ENCODE peak calls at places on chromosomes 11 and 22, in ten cellular contexts. B, I, K, S, F, A, G, O, W and R are unnamed samples.

GRCh38 chr11:41534861-41535260 is 75.4 kb upstream of the LRRC4C start:
- DNase-seq in B (no peak), I (no peak), K (no peak), S (no peak), F (no peak), A (no peak), G (no peak), O (no peak), W (no peak), R (no peak)

GRCh38 chr11:2300936-2301630 is 635 bp downstream of the C11orf21 start:
- DNase-seq in B (no peak), I (peak), K (no peak), S (no peak), F (no peak), A (no peak), G (no peak), O (no peak), W (no peak), R (no peak)

GRCh38 chr11:129247129-129247528 is 55.0 kb upstream of the ARHGAP32 start:
- DNase-seq in B (peak), I (no peak), K (peak), S (no peak), F (no peak), A (no peak), G (no peak), O (no peak), W (no peak), R (peak)

GRCh38 chr11:112962854-112963367 is 1.7 kb downstream of the NCAM1 start:
- DNase-seq in B (no peak), I (peak), K (peak), S (no peak), F (peak), A (no peak), G (peak), O (peak), W (no peak), R (no peak)

GRCh38 chr11:12241401-12241800 is 131.0 kb downstream of the MICAL2 start:
- DNase-seq in B (no peak), I (no peak), K (no peak), S (no peak), F (no peak), A (no peak), G (no peak), O (no peak), W (no peak), R (no peak)

GRCh38 chr22:42022162-42022847 is 23.7 kb downstream of the WBP2NL start:
- DNase-seq in B (no peak), I (no peak), K (no peak), S (no peak), F (no peak), A (no peak), G (no peak), O (no peak), W (no peak), R (no peak)

GRCh38 chr11:116976941-116977570 is 121.2 kb downstream of the SIK3 start:
- DNase-seq in B (no peak), I (no peak), K (no peak), S (no peak), F (no peak), A (no peak), G (peak), O (peak), W (no peak), R (peak)

GRCh38 chr22:45953178-45953577 is 23.8 kb downstream of the WNT7B start:
- DNase-seq in B (no peak), I (no peak), K (no peak), S (no peak), F (no peak), A (no peak), G (no peak), O (no peak), W (no peak), R (no peak)

GRCh38 chr11:130462101-130462885 is 13.8 kb downstream of the ADAMTS15 start:
- DNase-seq in B (no peak), I (no peak), K (no peak), S (no peak), F (no peak), A (no peak), G (no peak), O (no peak), W (no peak), R (no peak)

DNA sequence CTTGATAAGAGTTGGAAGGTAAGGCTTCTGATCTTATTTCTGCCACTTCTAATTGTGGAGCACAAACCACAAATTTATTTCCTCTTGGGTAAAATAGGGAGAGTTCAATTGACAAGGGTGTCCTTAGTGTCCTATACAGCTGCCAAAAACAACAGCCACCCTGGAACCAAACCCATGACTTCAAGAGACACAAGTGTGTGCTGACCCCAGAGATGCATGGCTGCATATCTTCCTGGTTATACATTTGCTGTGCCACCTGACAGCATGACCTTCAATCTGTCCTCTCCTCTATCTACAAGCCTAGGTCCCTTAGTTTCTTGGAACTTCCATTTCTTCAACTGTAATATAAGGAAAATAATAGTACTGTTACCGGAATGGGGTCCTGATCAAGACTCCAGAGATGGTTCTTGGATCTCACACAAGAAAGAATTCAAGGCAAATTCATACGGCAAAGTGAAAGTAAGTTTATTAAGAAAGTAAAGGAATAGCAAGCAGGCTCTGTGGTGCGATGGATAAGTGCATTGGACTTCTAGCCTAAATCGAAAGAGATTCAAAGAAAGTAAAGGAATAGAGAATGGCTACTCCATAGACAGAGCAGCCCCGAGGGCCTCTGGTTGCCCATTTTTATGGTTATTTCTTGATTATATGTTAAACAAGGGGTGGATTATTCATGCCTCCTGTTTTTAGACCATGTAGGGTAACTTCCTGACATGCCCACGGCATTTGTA is 15.5 kb upstream of the TMEM123 start:
- DNase-seq in B (no peak), I (no peak), K (no peak), S (no peak), F (no peak), A (no peak), G (no peak), O (no peak), W (no peak), R (no peak)
- H3K9ac ChIP-seq in B (no peak), I (no peak), K (no peak), S (no peak), F (no peak), A (no peak), G (no peak), O (no peak), W (no peak), R (no peak)

GRCh38 chr11:122173074-122173450 is 57.0 kb upstream of the BLID start:
- DNase-seq in B (no peak), I (no peak), K (no peak), S (no peak), F (no peak), A (no peak), G (no peak), O (no peak), W (no peak), R (no peak)
- H3K9ac ChIP-seq in B (no peak), I (no peak), K (no peak), S (no peak), F (no peak), A (peak), G (no peak), O (no peak), W (no peak), R (no peak)

DNA sequence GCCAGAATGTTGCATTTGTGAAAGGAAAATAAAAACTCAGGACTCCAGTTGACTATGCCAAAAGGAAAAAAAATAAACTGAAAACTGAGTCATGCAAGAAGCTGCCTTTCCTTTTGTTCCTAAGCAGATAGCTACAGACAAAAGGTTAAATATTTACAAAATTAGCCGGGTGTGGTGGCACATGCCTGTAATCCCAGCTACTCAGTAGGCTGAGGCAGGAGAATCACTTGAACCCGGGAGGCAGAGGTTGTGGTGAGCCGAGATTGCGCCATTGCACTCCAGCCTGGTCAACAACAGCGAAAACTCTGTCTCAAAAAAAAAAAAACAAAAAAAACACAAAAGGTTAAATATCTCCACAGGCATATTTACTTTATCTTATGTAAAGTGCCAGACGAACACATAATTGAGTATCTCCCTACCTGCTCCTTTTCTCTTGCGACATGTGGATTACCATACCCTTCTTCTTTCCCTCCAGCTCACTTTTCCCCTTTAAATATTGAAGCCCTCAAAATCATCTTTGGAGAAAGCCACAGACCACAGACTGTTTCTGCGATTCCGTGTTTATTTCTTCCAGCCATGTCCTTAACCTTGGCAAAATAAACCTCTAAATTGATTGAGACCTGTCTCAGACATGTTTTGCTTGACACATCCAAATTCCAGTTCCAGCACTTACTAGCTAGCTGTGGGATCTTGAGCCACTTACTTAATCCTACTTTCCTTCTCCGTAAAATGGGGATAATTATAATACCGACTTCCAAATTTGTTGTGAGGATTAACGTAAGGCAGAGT is 2.3 kb upstream of the SMPD1 start:
- DNase-seq in B (peak), I (no peak), K (no peak), S (no peak), F (no peak), A (no peak), G (peak), O (no peak), W (peak), R (peak)
- H3K9ac ChIP-seq in B (peak), I (no peak), K (no peak), S (no peak), F (no peak), A (no peak), G (no peak), O (no peak), W (no peak), R (no peak)

DNA sequence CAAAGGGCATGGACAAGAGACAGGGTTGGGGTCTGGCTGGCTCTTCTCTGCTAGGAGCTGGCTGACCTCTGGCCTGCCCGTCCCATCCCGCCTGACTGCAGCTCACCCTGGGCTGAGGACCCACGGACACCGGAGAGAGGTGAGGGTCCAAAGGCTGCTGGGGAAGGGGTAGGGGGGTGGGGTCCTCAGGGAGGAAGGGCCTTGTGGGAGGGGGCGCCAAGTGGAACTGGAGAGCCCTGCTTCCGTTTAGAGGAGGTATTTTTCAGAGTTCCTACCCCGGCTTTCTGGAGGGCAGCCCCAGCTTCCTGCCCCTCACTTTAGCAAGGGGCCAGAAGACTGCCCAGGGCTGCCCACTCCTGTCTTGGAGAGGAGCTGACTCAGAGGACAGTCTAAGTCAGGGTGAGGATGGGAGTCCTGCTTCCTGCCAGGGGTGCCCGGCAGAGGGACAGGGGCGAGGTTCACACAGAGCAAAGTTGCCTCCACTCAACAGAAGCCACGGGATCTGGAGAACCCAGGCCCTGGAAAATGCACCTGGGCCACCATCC is 7.1 kb downstream of the LARGE2 start:
- DNase-seq in B (no peak), I (no peak), K (no peak), S (no peak), F (no peak), A (no peak), G (no peak), O (no peak), W (no peak), R (no peak)
- H3K9ac ChIP-seq in B (no peak), I (no peak), K (no peak), S (no peak), F (no peak), A (no peak), G (no peak), O (no peak), W (no peak), R (no peak)

DNA sequence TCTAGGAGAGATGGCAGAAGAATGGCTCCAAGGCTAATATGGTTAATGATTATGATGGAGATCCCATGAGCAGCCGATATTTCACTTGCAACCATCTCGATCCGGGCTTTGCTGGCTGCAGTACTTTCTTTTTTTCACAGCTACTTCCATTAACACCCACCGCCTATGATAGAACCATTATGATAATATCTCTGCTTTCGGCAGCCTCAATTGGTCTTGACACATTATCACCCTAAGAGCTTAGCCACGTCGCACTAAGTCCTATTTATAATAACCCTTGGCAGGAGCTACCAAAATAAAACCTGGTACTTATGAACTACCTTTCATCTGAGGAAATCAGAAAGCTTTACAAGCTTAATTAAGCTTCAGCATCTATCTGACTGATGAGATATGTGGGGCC is 7.6 kb upstream of the FJX1 start:
- DNase-seq in B (no peak), I (no peak), K (no peak), S (no peak), F (no peak), A (no peak), G (no peak), O (no peak), W (no peak), R (no peak)
- H3K9ac ChIP-seq in B (no peak), I (no peak), K (no peak), S (no peak), F (no peak), A (no peak), G (no peak), O (no peak), W (no peak), R (no peak)

GRCh38 chr11:10480760-10481159 is 25.7 kb downstream of the AMPD3 start:
- DNase-seq in B (no peak), I (no peak), K (peak), S (no peak), F (no peak), A (no peak), G (no peak), O (no peak), W (no peak), R (no peak)
- H3K9ac ChIP-seq in B (no peak), I (no peak), K (no peak), S (no peak), F (no peak), A (no peak), G (no peak), O (no peak), W (no peak), R (no peak)

GRCh38 chr11:118748056-118748455 is 42.9 kb downstream of the DDX6 start:
- DNase-seq in B (no peak), I (no peak), K (no peak), S (no peak), F (no peak), A (no peak), G (no peak), O (no peak), W (peak), R (no peak)
- H3K9ac ChIP-seq in B (no peak), I (no peak), K (no peak), S (no peak), F (no peak), A (no peak), G (no peak), O (no peak), W (no peak), R (no peak)

DNA sequence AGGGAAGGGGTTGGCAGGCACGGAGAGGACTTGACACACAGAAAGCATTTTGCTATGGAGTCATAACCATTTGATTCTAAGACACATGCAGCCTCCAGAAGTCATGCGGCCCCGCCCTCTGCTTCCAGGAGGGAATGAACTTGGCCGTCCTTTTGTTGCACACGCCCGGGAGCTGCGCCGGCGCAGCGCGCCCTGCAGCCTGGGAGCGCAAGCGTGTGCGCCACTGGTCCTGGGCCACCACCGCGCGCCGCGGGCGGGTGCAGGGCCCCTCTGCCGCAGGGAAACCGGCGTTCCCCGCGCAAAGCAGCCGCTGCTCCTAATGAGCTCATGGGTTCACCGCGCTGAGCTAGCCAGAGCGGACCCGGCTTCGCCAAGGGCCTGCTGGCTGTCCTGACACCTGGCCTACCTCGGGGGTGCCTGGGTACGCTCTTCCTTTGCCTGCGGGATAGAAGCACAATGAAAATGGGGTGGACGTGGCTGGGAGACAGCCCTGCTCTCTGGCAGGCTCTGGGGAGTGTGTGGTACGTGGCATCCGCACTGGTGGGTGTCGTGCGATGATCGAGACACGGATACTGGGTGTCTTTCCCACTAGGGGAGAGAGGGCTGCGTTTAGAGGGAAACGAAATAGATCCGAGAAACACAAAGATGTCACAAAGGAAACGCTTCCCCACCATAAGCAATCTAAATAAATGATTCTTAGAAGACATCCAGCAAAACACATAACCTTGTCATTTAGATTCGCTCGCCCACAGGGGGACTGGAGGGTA is 669 bp downstream of the MICAL3 start:
- DNase-seq in B (peak), I (peak), K (peak), S (peak), F (peak), A (peak), G (peak), O (peak), W (no peak), R (peak)
- H3K9ac ChIP-seq in B (no peak), I (peak), K (peak), S (no peak), F (peak), A (peak), G (peak), O (peak), W (peak), R (peak)